ENCODE peak calls at places on chromosomes 2 and 18, in eight cellular contexts. One of them, this sample, is unnamed.
A peak's percentile ranks its signal among the peaks of the same experiment; 100 is the strongest.

GRCh38 chr2:150133623-150134022 is 353.8 kb downstream of the RND3 start:
- DNase-seq in GM23338: no peak
- DNase-seq in psoas muscle: no peak
- DNase-seq in Peyer's patch: no peak
- DNase-seq in brain microvascular endothelial cell: peak; percentile 95
- DNase-seq in PC-9: peak; percentile 49
- DNase-seq in heart left ventricle: no peak
- DNase-seq in CD4-positive, alpha-beta T cell: no peak
- DNase-seq in this sample: no peak

GRCh38 chr18:76697441-76697901 is 124.9 kb upstream of the ZNF236 start:
- DNase-seq in GM23338: peak; percentile 36
- DNase-seq in psoas muscle: no peak
- DNase-seq in Peyer's patch: no peak
- DNase-seq in brain microvascular endothelial cell: no peak
- DNase-seq in PC-9: no peak
- DNase-seq in heart left ventricle: no peak
- DNase-seq in CD4-positive, alpha-beta T cell: no peak
- DNase-seq in this sample: no peak

GRCh38 chr2:172431428-172431827 is 4.0 kb downstream of the ITGA6 start:
- DNase-seq in GM23338: no peak
- DNase-seq in psoas muscle: no peak
- DNase-seq in Peyer's patch: no peak
- DNase-seq in brain microvascular endothelial cell: no peak
- DNase-seq in PC-9: no peak
- DNase-seq in heart left ventricle: peak; percentile 58
- DNase-seq in CD4-positive, alpha-beta T cell: no peak
- DNase-seq in this sample: no peak

GRCh38 chr2:1162768-1163584 is 212.3 kb downstream of the SNTG2 start:
- DNase-seq in GM23338: no peak
- DNase-seq in psoas muscle: no peak
- DNase-seq in Peyer's patch: peak; percentile 21
- DNase-seq in brain microvascular endothelial cell: peak; percentile 53
- DNase-seq in PC-9: no peak
- DNase-seq in heart left ventricle: peak; percentile 35
- DNase-seq in CD4-positive, alpha-beta T cell: no peak
- DNase-seq in this sample: no peak

GRCh38 chr2:29591600-29591999 is 329.8 kb downstream of the ALK start:
- DNase-seq in GM23338: no peak
- DNase-seq in psoas muscle: no peak
- DNase-seq in Peyer's patch: no peak
- DNase-seq in brain microvascular endothelial cell: no peak
- DNase-seq in PC-9: no peak
- DNase-seq in heart left ventricle: no peak
- DNase-seq in CD4-positive, alpha-beta T cell: no peak
- DNase-seq in this sample: no peak

GRCh38 chr2:104864751-104865470 is 11.0 kb downstream of the POU3F3 start:
- DNase-seq in GM23338: peak; percentile 0
- DNase-seq in psoas muscle: no peak
- DNase-seq in Peyer's patch: no peak
- DNase-seq in brain microvascular endothelial cell: no peak
- DNase-seq in PC-9: no peak
- DNase-seq in heart left ventricle: no peak
- DNase-seq in CD4-positive, alpha-beta T cell: no peak
- DNase-seq in this sample: no peak

GRCh38 chr2:10235099-10235908 is 67.4 kb upstream of the HPCAL1 start:
- DNase-seq in GM23338: no peak
- DNase-seq in psoas muscle: no peak
- DNase-seq in Peyer's patch: no peak
- DNase-seq in brain microvascular endothelial cell: no peak
- DNase-seq in PC-9: no peak
- DNase-seq in heart left ventricle: no peak
- DNase-seq in CD4-positive, alpha-beta T cell: no peak
- DNase-seq in this sample: no peak

GRCh38 chr2:230873670-230874401 is 9.1 kb downstream of the ITM2C start:
- DNase-seq in GM23338: no peak
- DNase-seq in psoas muscle: no peak
- DNase-seq in Peyer's patch: peak; percentile 82
- DNase-seq in brain microvascular endothelial cell: no peak
- DNase-seq in PC-9: no peak
- DNase-seq in heart left ventricle: no peak
- DNase-seq in CD4-positive, alpha-beta T cell: no peak
- DNase-seq in this sample: no peak

GRCh38 chr18:39802648-39803229 is 2152.3 kb upstream of the PIK3C3 start:
- DNase-seq in GM23338: no peak
- DNase-seq in psoas muscle: no peak
- DNase-seq in Peyer's patch: no peak
- DNase-seq in brain microvascular endothelial cell: no peak
- DNase-seq in PC-9: no peak
- DNase-seq in heart left ventricle: no peak
- DNase-seq in CD4-positive, alpha-beta T cell: no peak
- DNase-seq in this sample: no peak

GRCh38 chr18:73683618-73684238 is 463.9 kb downstream of the FBXO15 start:
- DNase-seq in GM23338: no peak
- DNase-seq in psoas muscle: no peak
- DNase-seq in Peyer's patch: no peak
- DNase-seq in brain microvascular endothelial cell: no peak
- DNase-seq in PC-9: no peak
- DNase-seq in heart left ventricle: no peak
- DNase-seq in CD4-positive, alpha-beta T cell: no peak
- DNase-seq in this sample: no peak

GRCh38 chr2:37243435-37243834 is 12.0 kb downstream of the NDUFAF7 start:
- DNase-seq in GM23338: no peak
- DNase-seq in psoas muscle: no peak
- DNase-seq in Peyer's patch: no peak
- DNase-seq in brain microvascular endothelial cell: no peak
- DNase-seq in PC-9: no peak
- DNase-seq in heart left ventricle: no peak
- DNase-seq in CD4-positive, alpha-beta T cell: no peak
- DNase-seq in this sample: no peak

GRCh38 chr2:671787-672605 is 5.2 kb downstream of the TMEM18 start:
- DNase-seq in GM23338: no peak
- DNase-seq in psoas muscle: no peak
- DNase-seq in Peyer's patch: no peak
- DNase-seq in brain microvascular endothelial cell: no peak
- DNase-seq in PC-9: no peak
- DNase-seq in heart left ventricle: no peak
- DNase-seq in CD4-positive, alpha-beta T cell: no peak
- DNase-seq in this sample: no peak

GRCh38 chr2:7952046-7952445 is 729.8 kb upstream of the ID2 start:
- DNase-seq in GM23338: no peak
- DNase-seq in psoas muscle: no peak
- DNase-seq in Peyer's patch: no peak
- DNase-seq in brain microvascular endothelial cell: no peak
- DNase-seq in PC-9: no peak
- DNase-seq in heart left ventricle: no peak
- DNase-seq in CD4-positive, alpha-beta T cell: no peak
- DNase-seq in this sample: no peak

GRCh38 chr2:69298261-69298660 is 88.8 kb downstream of the GFPT1 start:
- DNase-seq in GM23338: no peak
- DNase-seq in psoas muscle: no peak
- DNase-seq in Peyer's patch: no peak
- DNase-seq in brain microvascular endothelial cell: peak; percentile 92
- DNase-seq in PC-9: peak; percentile 34
- DNase-seq in heart left ventricle: no peak
- DNase-seq in CD4-positive, alpha-beta T cell: no peak
- DNase-seq in this sample: no peak

GRCh38 chr2:65402339-65402738 is 30.1 kb downstream of the SPRED2 start:
- DNase-seq in GM23338: no peak
- DNase-seq in psoas muscle: no peak
- DNase-seq in Peyer's patch: no peak
- DNase-seq in brain microvascular endothelial cell: no peak
- DNase-seq in PC-9: no peak
- DNase-seq in heart left ventricle: no peak
- DNase-seq in CD4-positive, alpha-beta T cell: no peak
- DNase-seq in this sample: no peak

GRCh38 chr2:150535176-150535575 is 47.7 kb upstream of the RND3 start:
- DNase-seq in GM23338: no peak
- DNase-seq in psoas muscle: no peak
- DNase-seq in Peyer's patch: no peak
- DNase-seq in brain microvascular endothelial cell: no peak
- DNase-seq in PC-9: no peak
- DNase-seq in heart left ventricle: no peak
- DNase-seq in CD4-positive, alpha-beta T cell: no peak
- DNase-seq in this sample: no peak

DNA sequence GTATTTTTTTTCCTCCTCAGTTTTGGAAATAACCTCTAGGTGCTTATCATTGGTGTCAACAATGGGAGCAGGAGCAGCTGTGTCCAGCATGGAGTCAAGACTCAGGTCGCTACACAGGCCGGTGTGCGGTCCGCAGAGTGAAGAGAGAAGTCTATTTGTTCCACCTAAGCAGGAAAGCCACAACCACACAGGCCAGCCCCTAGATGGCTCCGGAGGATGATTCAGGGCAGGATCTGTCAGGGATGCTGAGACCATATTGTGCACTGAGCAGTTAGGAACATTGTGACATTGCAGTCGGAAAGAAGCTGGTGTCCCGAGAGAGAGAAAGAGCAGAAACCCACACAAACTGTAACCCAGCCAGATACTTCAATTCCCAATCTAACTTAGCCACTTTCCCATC is 136.9 kb downstream of the GAREM1 start:
- DNase-seq in GM23338: no peak
- DNase-seq in psoas muscle: no peak
- DNase-seq in Peyer's patch: no peak
- DNase-seq in brain microvascular endothelial cell: no peak
- DNase-seq in PC-9: no peak
- DNase-seq in heart left ventricle: peak; percentile 35
- DNase-seq in CD4-positive, alpha-beta T cell: no peak
- DNase-seq in this sample: no peak
- TF ChIP-seq CTCF in GM23338: no peak
- TF ChIP-seq CTCF in psoas muscle: no peak
- TF ChIP-seq CTCF in Peyer's patch: no peak
- TF ChIP-seq CTCF in brain microvascular endothelial cell: peak; percentile 44
- TF ChIP-seq CTCF in PC-9: no peak
- TF ChIP-seq CTCF in heart left ventricle: no peak
- TF ChIP-seq CTCF in CD4-positive, alpha-beta T cell: no peak
- TF ChIP-seq CTCF in this sample: no peak

DNA sequence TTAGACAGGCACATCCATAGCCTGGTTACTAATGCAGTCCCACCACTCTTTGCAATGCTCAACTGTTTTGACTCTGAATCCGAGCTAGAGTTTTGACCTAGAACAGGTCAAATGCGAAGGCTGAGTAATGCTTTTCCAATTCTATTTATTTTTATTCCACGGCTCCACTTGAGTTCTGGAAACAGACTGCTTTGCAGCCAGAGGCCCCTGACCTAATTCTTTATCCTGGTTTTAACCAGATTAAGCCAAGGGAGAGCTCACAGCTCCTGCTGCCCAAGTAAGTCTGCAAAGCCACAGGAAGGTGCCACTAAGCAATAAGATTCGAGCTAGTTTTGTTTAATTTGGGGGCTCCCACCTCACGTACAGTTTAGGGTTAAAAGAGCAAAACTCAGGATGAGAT is 51.4 kb downstream of the MREG start:
- DNase-seq in GM23338: no peak
- DNase-seq in psoas muscle: no peak
- DNase-seq in Peyer's patch: no peak
- DNase-seq in brain microvascular endothelial cell: no peak
- DNase-seq in PC-9: no peak
- DNase-seq in heart left ventricle: no peak
- DNase-seq in CD4-positive, alpha-beta T cell: no peak
- DNase-seq in this sample: no peak
- TF ChIP-seq CTCF in GM23338: no peak
- TF ChIP-seq CTCF in psoas muscle: no peak
- TF ChIP-seq CTCF in Peyer's patch: no peak
- TF ChIP-seq CTCF in brain microvascular endothelial cell: no peak
- TF ChIP-seq CTCF in PC-9: no peak
- TF ChIP-seq CTCF in heart left ventricle: no peak
- TF ChIP-seq CTCF in CD4-positive, alpha-beta T cell: no peak
- TF ChIP-seq CTCF in this sample: no peak

DNA sequence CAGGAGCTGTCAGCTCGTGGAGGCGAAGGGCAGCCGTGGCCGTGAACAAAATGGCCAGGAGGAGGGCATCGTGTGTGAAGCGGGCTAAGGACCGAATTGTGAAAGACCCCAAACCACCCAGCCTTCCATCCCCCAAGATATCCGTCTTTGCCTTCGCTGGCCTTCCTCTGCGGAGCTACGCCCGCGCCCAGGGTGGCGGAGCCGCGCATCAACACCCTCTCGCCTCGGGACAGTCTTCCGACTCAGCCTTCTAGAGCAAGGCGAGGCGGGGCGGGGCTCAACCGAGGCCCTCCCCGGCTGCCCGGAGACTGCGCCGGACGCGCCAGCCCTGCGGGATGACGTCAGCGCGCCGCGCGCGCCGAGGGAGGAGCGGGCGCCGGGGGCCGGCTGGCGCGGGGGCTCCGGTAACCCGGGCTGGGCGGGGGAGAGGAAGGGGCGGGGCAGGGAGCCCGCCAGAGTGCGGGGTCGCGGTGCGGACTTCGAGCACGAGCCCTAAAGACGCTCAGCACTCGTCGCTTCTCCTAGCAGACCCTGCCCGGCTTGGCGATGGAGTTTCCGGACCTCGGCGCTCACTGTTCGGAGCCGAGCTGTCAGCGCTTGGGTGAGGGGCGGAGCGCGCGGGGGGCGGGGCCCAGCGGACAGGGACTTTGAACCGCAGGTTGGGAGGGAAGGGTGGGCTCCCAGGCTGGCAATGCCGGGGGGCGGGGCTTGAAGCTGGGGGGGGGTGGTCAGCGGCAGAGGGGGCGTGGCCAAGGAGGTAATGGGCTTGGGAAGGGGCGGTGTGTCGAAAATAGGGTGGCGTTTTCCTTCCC is at the start of gene ZFAND2B:
- DNase-seq in GM23338: peak; percentile 97
- DNase-seq in psoas muscle: peak; percentile 95
- DNase-seq in Peyer's patch: peak; percentile 98
- DNase-seq in brain microvascular endothelial cell: peak; percentile 85
- DNase-seq in PC-9: peak; percentile 96
- DNase-seq in heart left ventricle: peak; percentile 97
- DNase-seq in CD4-positive, alpha-beta T cell: peak; percentile 88
- DNase-seq in this sample: peak; percentile 72
- TF ChIP-seq CTCF in GM23338: no peak
- TF ChIP-seq CTCF in psoas muscle: peak; percentile 9
- TF ChIP-seq CTCF in Peyer's patch: no peak
- TF ChIP-seq CTCF in brain microvascular endothelial cell: peak; percentile 18
- TF ChIP-seq CTCF in PC-9: no peak
- TF ChIP-seq CTCF in heart left ventricle: no peak
- TF ChIP-seq CTCF in CD4-positive, alpha-beta T cell: no peak
- TF ChIP-seq CTCF in this sample: peak; percentile 33

GRCh38 chr2:195317533-195317932 is 339.5 kb upstream of the SLC39A10 start:
- DNase-seq in GM23338: no peak
- DNase-seq in psoas muscle: no peak
- DNase-seq in Peyer's patch: no peak
- DNase-seq in brain microvascular endothelial cell: no peak
- DNase-seq in PC-9: no peak
- DNase-seq in heart left ventricle: no peak
- DNase-seq in CD4-positive, alpha-beta T cell: no peak
- DNase-seq in this sample: no peak

GRCh38 chr2:195308163-195308562 is 348.9 kb upstream of the SLC39A10 start:
- DNase-seq in GM23338: no peak
- DNase-seq in psoas muscle: no peak
- DNase-seq in Peyer's patch: no peak
- DNase-seq in brain microvascular endothelial cell: no peak
- DNase-seq in PC-9: no peak
- DNase-seq in heart left ventricle: no peak
- DNase-seq in CD4-positive, alpha-beta T cell: no peak
- DNase-seq in this sample: no peak

GRCh38 chr2:195313976-195314375 is 343.1 kb upstream of the SLC39A10 start:
- DNase-seq in GM23338: no peak
- DNase-seq in psoas muscle: no peak
- DNase-seq in Peyer's patch: no peak
- DNase-seq in brain microvascular endothelial cell: no peak
- DNase-seq in PC-9: no peak
- DNase-seq in heart left ventricle: no peak
- DNase-seq in CD4-positive, alpha-beta T cell: no peak
- DNase-seq in this sample: no peak

GRCh38 chr2:195316485-195316884 is 340.5 kb upstream of the SLC39A10 start:
- DNase-seq in GM23338: no peak
- DNase-seq in psoas muscle: no peak
- DNase-seq in Peyer's patch: no peak
- DNase-seq in brain microvascular endothelial cell: no peak
- DNase-seq in PC-9: no peak
- DNase-seq in heart left ventricle: no peak
- DNase-seq in CD4-positive, alpha-beta T cell: no peak
- DNase-seq in this sample: no peak

GRCh38 chr2:195312662-195313061 is 344.4 kb upstream of the SLC39A10 start:
- DNase-seq in GM23338: peak; percentile 28
- DNase-seq in psoas muscle: no peak
- DNase-seq in Peyer's patch: no peak
- DNase-seq in brain microvascular endothelial cell: no peak
- DNase-seq in PC-9: no peak
- DNase-seq in heart left ventricle: no peak
- DNase-seq in CD4-positive, alpha-beta T cell: no peak
- DNase-seq in this sample: no peak
- TF ChIP-seq CTCF in GM23338: no peak
- TF ChIP-seq CTCF in psoas muscle: no peak
- TF ChIP-seq CTCF in Peyer's patch: no peak
- TF ChIP-seq CTCF in brain microvascular endothelial cell: no peak
- TF ChIP-seq CTCF in PC-9: no peak
- TF ChIP-seq CTCF in heart left ventricle: no peak
- TF ChIP-seq CTCF in CD4-positive, alpha-beta T cell: no peak
- TF ChIP-seq CTCF in this sample: no peak

This sample was measured in thoracic aorta.